ENCODE peak calls at places on chromosomes 12 and 14, in six cellular contexts. K is left lung, Z is GM10248, Y is colonic mucosa, P is AG10803, H is ovary. L is an unnamed sample.

GRCh38 chr14:23047042-23047634 is 5.1 kb downstream of the PSMB11 start:
- DNase-seq in K (no peak), Z (no peak), Y (no peak), P (no peak), H (no peak), L (no peak)

GRCh38 chr14:53217283-53217994 is 64.3 kb upstream of the DDHD1 start:
- DNase-seq in K (peak; percentile 94), Z (peak; percentile 82), Y (peak; percentile 78), P (peak; percentile 39), H (peak; percentile 34), L (peak; percentile 86)

GRCh38 chr12:99711246-99711645 is 63.7 kb downstream of the GARIN6 start:
- DNase-seq in K (no peak), Z (no peak), Y (no peak), P (no peak), H (no peak), L (no peak)

GRCh38 chr12:54701940-54702592 is 53.9 kb upstream of the DCD start:
- DNase-seq in K (no peak), Z (peak; percentile 42), Y (no peak), P (peak; percentile 52), H (no peak), L (peak; percentile 25)

GRCh38 chr12:79782197-79782890 is 91.6 kb upstream of the PAWR start:
- DNase-seq in K (no peak), Z (no peak), Y (no peak), P (peak; percentile 68), H (no peak), L (no peak)

GRCh38 chr14:42224053-42224888 is 617.6 kb downstream of the LRFN5 start:
- DNase-seq in K (no peak), Z (peak; percentile 13), Y (peak; percentile 68), P (peak; percentile 54), H (peak; percentile 37), L (peak; percentile 66)

GRCh38 chr14:26595922-26596721 is 1.7 kb downstream of the NOVA1 start:
- DNase-seq in K (no peak), Z (no peak), Y (no peak), P (no peak), H (peak; percentile 15), L (no peak)

GRCh38 chr12:70721958-70722357 is 84.7 kb upstream of the PTPRB start:
- DNase-seq in K (no peak), Z (no peak), Y (no peak), P (no peak), H (no peak), L (no peak)

GRCh38 chr12:80939231-80939950 is 1.7 kb upstream of the LIN7A start:
- DNase-seq in K (no peak), Z (no peak), Y (no peak), P (peak; percentile 9), H (no peak), L (no peak)

GRCh38 chr12:60845696-60846095 is 1249.9 kb downstream of the SLC16A7 start:
- DNase-seq in K (no peak), Z (no peak), Y (no peak), P (no peak), H (no peak), L (no peak)

GRCh38 chr12:94710933-94711332 is 60.6 kb upstream of the TMCC3 start:
- DNase-seq in K (no peak), Z (peak; percentile 34), Y (peak; percentile 39), P (peak; percentile 16), H (no peak), L (peak; percentile 53)

GRCh38 chr14:87705439-87705896 is 287.5 kb downstream of the GALC start:
- DNase-seq in K (no peak), Z (no peak), Y (no peak), P (peak; percentile 0), H (no peak), L (no peak)

GRCh38 chr12:120940799-120941198 is 36.6 kb upstream of the SPPL3 start:
- DNase-seq in K (no peak), Z (no peak), Y (no peak), P (peak; percentile 54), H (no peak), L (no peak)

GRCh38 chr14:66046035-66046434 is 440.1 kb upstream of the CCDC196 start:
- DNase-seq in K (no peak), Z (no peak), Y (no peak), P (no peak), H (no peak), L (no peak)

GRCh38 chr14:39474416-39474911 is 42.2 kb upstream of the FBXO33 start:
- DNase-seq in K (no peak), Z (peak; percentile 21), Y (no peak), P (no peak), H (no peak), L (no peak)

GRCh38 chr12:129753596-129753995 is 150.2 kb downstream of the TMEM132D start:
- DNase-seq in K (no peak), Z (no peak), Y (no peak), P (peak; percentile 35), H (no peak), L (no peak)

GRCh38 chr12:105474672-105475071 is 144.2 kb downstream of the C12orf75 start:
- DNase-seq in K (no peak), Z (no peak), Y (no peak), P (peak; percentile 21), H (no peak), L (no peak)

GRCh38 chr14:38973083-38973700 is 129.8 kb downstream of the SEC23A start:
- DNase-seq in K (no peak), Z (no peak), Y (no peak), P (no peak), H (no peak), L (no peak)

GRCh38 chr14:90971687-90972086 is 88.8 kb downstream of the RPS6KA5 start:
- DNase-seq in K (no peak), Z (no peak), Y (no peak), P (no peak), H (no peak), L (no peak)

GRCh38 chr12:75525263-75525662 is 13.9 kb upstream of the KRR1 start:
- DNase-seq in K (no peak), Z (no peak), Y (no peak), P (no peak), H (no peak), L (no peak)
- TF ChIP-seq CTCF in K (peak; percentile 26), Z (no peak), Y (no peak), P (peak; percentile 57), H (no peak), L (no peak)

GRCh38 chr14:33432407-33433023 is 493.8 kb downstream of the NPAS3 start:
- DNase-seq in K (no peak), Z (no peak), Y (no peak), P (peak; percentile 41), H (no peak), L (no peak)
- TF ChIP-seq CTCF in K (peak; percentile 45), Z (peak; percentile 21), Y (peak; percentile 47), P (peak; percentile 59), H (no peak), L (no peak)

GRCh38 chr14:50679674-50680073 is 11.6 kb upstream of the SAV1 start:
- DNase-seq in K (no peak), Z (no peak), Y (no peak), P (no peak), H (no peak), L (no peak)

GRCh38 chr14:50678163-50678562 is 10.1 kb upstream of the SAV1 start:
- DNase-seq in K (no peak), Z (no peak), Y (no peak), P (no peak), H (no peak), L (no peak)

GRCh38 chr14:50676814-50677516 is 8.9 kb upstream of the SAV1 start:
- DNase-seq in K (no peak), Z (no peak), Y (no peak), P (no peak), H (no peak), L (no peak)

GRCh38 chr14:50677527-50678063 is 9.5 kb upstream of the SAV1 start:
- DNase-seq in K (no peak), Z (peak; percentile 29), Y (no peak), P (peak; percentile 64), H (no peak), L (peak; percentile 56)

GRCh38 chr14:50675597-50675996 is 7.5 kb upstream of the SAV1 start:
- DNase-seq in K (no peak), Z (no peak), Y (no peak), P (peak; percentile 54), H (no peak), L (no peak)
- TF ChIP-seq CTCF in K (no peak), Z (no peak), Y (no peak), P (no peak), H (no peak), L (no peak)

GRCh38 chr14:43471595-43471994 is 1035.5 kb downstream of the FSCB start:
- DNase-seq in K (no peak), Z (no peak), Y (no peak), P (no peak), H (no peak), L (no peak)
- TF ChIP-seq CTCF in K (no peak), Z (no peak), Y (no peak), P (no peak), H (no peak), L (no peak)

GRCh38 chr12:52215587-52216031 is 17.4 kb upstream of the KRT7 start:
- DNase-seq in K (peak; percentile 79), Z (no peak), Y (no peak), P (no peak), H (no peak), L (peak; percentile 83)

GRCh38 chr12:52213541-52214420 is 19.3 kb upstream of the KRT7 start:
- DNase-seq in K (peak; percentile 94), Z (peak; percentile 76), Y (peak; percentile 83), P (peak; percentile 77), H (peak; percentile 41), L (peak; percentile 93)

GRCh38 chr12:52212701-52213540 is 20.1 kb upstream of the KRT7 start:
- DNase-seq in K (peak; percentile 44), Z (no peak), Y (no peak), P (no peak), H (peak; percentile 8), L (no peak)

GRCh38 chr12:52216107-52216506 is 16.9 kb upstream of the KRT7 start:
- DNase-seq in K (no peak), Z (no peak), Y (no peak), P (no peak), H (no peak), L (no peak)

DNA sequence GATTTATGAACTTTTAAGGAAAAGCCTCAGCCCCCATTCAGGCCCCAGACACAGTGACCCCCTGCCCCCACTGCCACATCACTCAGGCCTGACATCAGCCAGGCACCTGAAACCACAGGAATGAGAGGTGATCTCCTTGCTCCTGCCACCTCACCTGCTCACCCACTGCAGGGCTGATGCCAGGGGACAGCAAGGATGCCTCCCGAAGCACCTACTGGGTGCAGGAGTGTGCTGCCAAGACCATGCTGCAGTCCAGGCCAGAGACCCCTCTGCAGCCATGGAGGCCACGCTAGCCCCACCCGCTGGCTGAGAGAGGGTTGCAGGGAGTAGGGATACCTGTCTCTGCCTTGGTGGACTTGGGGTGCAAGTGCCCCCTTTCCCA is 18.6 kb upstream of the KRT7 start:
- DNase-seq in K (peak; percentile 50), Z (no peak), Y (no peak), P (no peak), H (peak; percentile 9), L (peak; percentile 58)
- TF ChIP-seq CTCF in K (no peak), Z (peak; percentile 24), Y (no peak), P (no peak), H (no peak), L (no peak)